ENCODE peak calls at places on chromosomes 13 and 19, in five cellular contexts. Y is A549, O is IMR-90, T is SK-N-SH, I is GM12878. Q is an unnamed sample.

GRCh38 chr19:58181902-58182576 is 822 bp upstream of the ZNF274 start:
- DNase-seq in Y (peak; percentile 41), O (no peak), T (no peak), I (no peak), Q (peak; percentile 49)

GRCh38 chr13:28313579-28313978 is 175.2 kb downstream of the PAN3 start:
- DNase-seq in Y (no peak), O (peak; percentile 57), T (no peak), I (no peak), Q (no peak)

GRCh38 chr13:41696163-41697003 is 239.0 kb downstream of the RGCC start:
- DNase-seq in Y (peak; percentile 31), O (peak; percentile 92), T (no peak), I (no peak), Q (no peak)

GRCh38 chr19:3194063-3194702 is 8.5 kb downstream of the NCLN start:
- DNase-seq in Y (no peak), O (no peak), T (peak; percentile 67), I (no peak), Q (peak; percentile 76)

GRCh38 chr13:99105160-99105559 is 95.5 kb upstream of the UBAC2 start:
- DNase-seq in Y (no peak), O (no peak), T (no peak), I (no peak), Q (no peak)

GRCh38 chr13:114023716-114024602 is 50.1 kb upstream of the C13orf46 start:
- DNase-seq in Y (no peak), O (no peak), T (no peak), I (no peak), Q (no peak)

GRCh38 chr13:45826741-45827140 is 24.8 kb downstream of the SIAH3 start:
- DNase-seq in Y (no peak), O (no peak), T (no peak), I (peak; percentile 32), Q (no peak)

GRCh38 chr13:87057807-87058520 is 613.2 kb upstream of the SLITRK5 start:
- DNase-seq in Y (no peak), O (peak; percentile 50), T (no peak), I (no peak), Q (no peak)

GRCh38 chr19:11091343-11092153 is 2.3 kb downstream of the LDLR start:
- DNase-seq in Y (peak; percentile 50), O (peak; percentile 90), T (no peak), I (no peak), Q (no peak)

DNA sequence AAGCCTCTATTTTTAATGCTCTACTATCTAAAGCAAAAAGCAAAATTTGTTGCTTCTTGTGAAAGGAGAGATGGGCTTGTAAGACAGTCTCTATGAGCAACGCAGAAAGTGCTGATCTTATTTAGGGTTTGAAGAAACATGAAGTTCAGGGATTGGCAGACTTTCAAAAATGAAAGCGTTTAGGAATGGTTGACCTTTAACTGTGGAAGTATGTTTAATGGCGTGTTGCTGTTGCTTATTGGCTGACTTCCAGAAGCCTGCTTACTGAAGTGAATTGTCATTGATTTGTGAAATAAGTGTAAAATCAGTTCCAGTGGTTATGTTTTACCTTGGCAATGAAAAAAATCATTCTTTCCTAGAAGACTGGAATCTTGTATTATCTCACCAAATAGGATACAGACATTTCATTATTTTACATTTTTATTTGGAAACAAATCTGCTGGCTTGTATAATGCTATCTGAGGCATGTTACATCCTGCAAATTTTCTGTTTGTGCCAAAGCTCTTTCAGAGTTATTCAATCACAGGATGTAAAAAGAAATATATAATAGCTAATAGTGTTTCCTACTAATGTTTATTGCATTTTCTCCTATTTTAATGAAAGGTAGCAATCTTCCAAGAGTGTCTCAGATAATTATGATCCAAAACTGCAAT is 221.3 kb upstream of the SLITRK6 start:
- DNase-seq in Y (no peak), O (peak; percentile 41), T (peak; percentile 2), I (no peak), Q (no peak)
- TF ChIP-seq RCOR1 in Y (no peak), O (no peak), T (no peak), I (no peak), Q (no peak)

GRCh38 chr13:84553252-84553651 is 671.0 kb upstream of the SLITRK1 start:
- DNase-seq in Y (no peak), O (no peak), T (no peak), I (no peak), Q (no peak)
- TF ChIP-seq RCOR1 in Y (no peak), O (no peak), T (no peak), I (no peak), Q (no peak)

GRCh38 chr19:56875717-56876116 is 35.2 kb upstream of the PEG3 start:
- DNase-seq in Y (no peak), O (no peak), T (no peak), I (no peak), Q (no peak)

GRCh38 chr19:56877069-56877715 is 36.7 kb upstream of the PEG3 start:
- DNase-seq in Y (no peak), O (no peak), T (no peak), I (no peak), Q (no peak)

GRCh38 chr19:56874530-56874929 is 34.0 kb upstream of the PEG3 start:
- DNase-seq in Y (no peak), O (no peak), T (no peak), I (no peak), Q (no peak)

GRCh38 chr19:56869886-56870285 is 29.4 kb upstream of the PEG3 start:
- DNase-seq in Y (no peak), O (no peak), T (no peak), I (no peak), Q (no peak)

DNA sequence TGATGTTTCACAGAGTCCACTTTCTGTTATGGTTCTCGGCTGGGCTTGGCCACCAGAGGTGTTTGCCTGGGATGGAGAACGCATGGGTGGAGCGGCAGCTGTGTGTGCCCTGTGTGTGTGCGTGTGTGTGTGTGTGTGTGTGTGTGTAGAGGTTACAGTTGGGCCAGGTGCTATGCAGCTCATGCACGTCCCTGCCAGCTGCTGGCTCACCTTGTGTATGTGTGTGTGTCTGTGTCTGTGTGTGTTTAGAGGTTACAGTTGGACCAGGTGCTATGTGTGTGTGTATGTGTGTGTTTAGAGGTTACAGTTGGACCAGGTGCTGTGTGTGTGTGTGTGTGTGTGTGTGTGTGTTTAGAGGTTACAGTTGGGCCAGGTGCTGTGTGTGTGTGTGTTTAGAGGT is 33.0 kb upstream of the PEG3 start:
- DNase-seq in Y (no peak), O (no peak), T (no peak), I (no peak), Q (no peak)
- TF ChIP-seq RCOR1 in Y (no peak), O (no peak), T (no peak), I (no peak), Q (no peak)

GRCh38 chr13:108214511-108215383 is 589 bp downstream of the LIG4 start:
- DNase-seq in Y (no peak), O (no peak), T (peak; percentile 36), I (no peak), Q (no peak)

GRCh38 chr13:108218044-108218974 is at the start of gene ABHD13:
- DNase-seq in Y (peak; percentile 74), O (peak; percentile 85), T (peak; percentile 97), I (peak; percentile 54), Q (peak; percentile 90)

GRCh38 chr13:108212901-108213300 is 2.4 kb downstream of the LIG4 start:
- DNase-seq in Y (no peak), O (no peak), T (no peak), I (no peak), Q (no peak)

GRCh38 chr13:108213946-108214345 is 1.4 kb downstream of the LIG4 start:
- DNase-seq in Y (no peak), O (peak; percentile 31), T (no peak), I (no peak), Q (no peak)

GRCh38 chr13:108215428-108215827 is at the start of gene LIG4:
- DNase-seq in Y (peak; percentile 64), O (peak; percentile 92), T (peak; percentile 97), I (peak; percentile 53), Q (peak; percentile 80)
- TF ChIP-seq RCOR1 in Y (no peak), O (no peak), T (no peak), I (no peak), Q (no peak)

DNA sequence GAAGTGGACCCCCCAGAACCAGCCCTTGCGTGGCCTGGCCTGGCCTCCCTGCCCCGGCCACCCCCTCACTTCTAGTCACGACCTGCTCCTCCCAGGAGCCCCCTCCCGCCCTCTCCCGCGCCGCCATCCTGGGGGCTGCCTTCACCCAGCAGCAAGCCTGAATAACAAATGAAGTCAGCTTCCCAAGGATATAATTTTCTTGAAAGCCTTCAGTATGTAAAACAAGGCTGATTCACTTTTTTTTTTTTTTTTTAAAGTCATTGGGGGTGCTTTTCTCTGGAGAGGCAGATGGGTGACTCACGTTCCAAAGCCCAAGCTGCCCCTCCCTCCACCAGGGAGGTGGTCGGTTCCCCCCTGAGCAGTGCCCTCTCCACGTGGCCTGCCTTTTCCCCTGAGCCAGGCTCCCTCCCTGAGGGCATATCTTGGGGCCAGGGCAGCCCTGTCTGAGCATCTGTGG is 144.2 kb downstream of the KDM4B start:
- DNase-seq in Y (no peak), O (peak; percentile 64), T (no peak), I (no peak), Q (no peak)
- TF ChIP-seq RCOR1 in Y (no peak), O (no peak), T (no peak), I (no peak), Q (no peak)

GRCh38 chr13:40130871-40131636 is 475.6 kb downstream of the COG6 start:
- DNase-seq in Y (peak; percentile 26), O (no peak), T (no peak), I (no peak), Q (no peak)
- TF ChIP-seq RCOR1 in Y (no peak), O (no peak), T (no peak), I (no peak), Q (no peak)

GRCh38 chr13:109743706-109744453 is 42.5 kb downstream of the IRS2 start:
- DNase-seq in Y (peak; percentile 6), O (peak; percentile 78), T (peak; percentile 79), I (no peak), Q (no peak)
- TF ChIP-seq RCOR1 in Y (no peak), O (no peak), T (peak; percentile 71), I (no peak), Q (no peak)

GRCh38 chr13:112069727-112070300 is 2.9 kb downstream of the SOX1 start:
- DNase-seq in Y (no peak), O (no peak), T (no peak), I (no peak), Q (no peak)
- TF ChIP-seq RCOR1 in Y (no peak), O (no peak), T (no peak), I (no peak), Q (no peak)

GRCh38 chr13:35784286-35784951 is 307.9 kb upstream of the MAB21L1 start:
- DNase-seq in Y (no peak), O (no peak), T (no peak), I (no peak), Q (no peak)

GRCh38 chr13:35782793-35783192 is 306.3 kb upstream of the MAB21L1 start:
- DNase-seq in Y (no peak), O (no peak), T (no peak), I (no peak), Q (no peak)

GRCh38 chr13:35780613-35781012 is 304.1 kb upstream of the MAB21L1 start:
- DNase-seq in Y (no peak), O (no peak), T (no peak), I (no peak), Q (no peak)

GRCh38 chr13:35781661-35782060 is 305.2 kb upstream of the MAB21L1 start:
- DNase-seq in Y (no peak), O (no peak), T (no peak), I (no peak), Q (no peak)

GRCh38 chr13:35781044-35781443 is 304.6 kb upstream of the MAB21L1 start:
- DNase-seq in Y (no peak), O (peak; percentile 27), T (no peak), I (no peak), Q (no peak)
- TF ChIP-seq RCOR1 in Y (no peak), O (no peak), T (no peak), I (no peak), Q (no peak)